ENCODE peak calls at places on chromosomes 1 and 21, in eight cellular contexts. One of them, this sample, is unnamed.
A peak's percentile ranks its signal among the peaks of the same experiment; 100 is the strongest.

GRCh38 chr1:38173157-38173831 is 126.7 kb upstream of the POU3F1 start:
- DNase-seq in fibroblast of lung: no peak
- DNase-seq in CD8-positive, alpha-beta memory T cell: no peak
- DNase-seq in stomach: no peak
- DNase-seq in iPS-NIHi11: no peak
- DNase-seq in midbrain: no peak
- DNase-seq in NCI-H1417: no peak
- DNase-seq in Caco-2: no peak
- DNase-seq in this sample: no peak

GRCh38 chr1:212118167-212118871 is 82.8 kb downstream of the DTL start:
- DNase-seq in midbrain: no peak
- DNase-seq in iPS-NIHi11: no peak
- DNase-seq in Caco-2: no peak
- DNase-seq in fibroblast of lung: no peak
- DNase-seq in CD8-positive, alpha-beta memory T cell: no peak
- DNase-seq in NCI-H1417: no peak
- DNase-seq in stomach: peak; percentile 55
- DNase-seq in this sample: no peak

GRCh38 chr1:3740038-3740437 is 12.2 kb upstream of the CCDC27 start:
- DNase-seq in fibroblast of lung: no peak
- DNase-seq in midbrain: no peak
- DNase-seq in CD8-positive, alpha-beta memory T cell: no peak
- DNase-seq in Caco-2: no peak
- DNase-seq in stomach: no peak
- DNase-seq in iPS-NIHi11: no peak
- DNase-seq in NCI-H1417: no peak
- DNase-seq in this sample: no peak

GRCh38 chr1:14977338-14977931 is 176.1 kb upstream of the TMEM51 start:
- DNase-seq in fibroblast of lung: no peak
- DNase-seq in stomach: no peak
- DNase-seq in CD8-positive, alpha-beta memory T cell: no peak
- DNase-seq in iPS-NIHi11: peak; percentile 52
- DNase-seq in NCI-H1417: no peak
- DNase-seq in Caco-2: no peak
- DNase-seq in midbrain: no peak
- DNase-seq in this sample: no peak

GRCh38 chr1:221741364-221741970 is 422 bp downstream of the DUSP10 start:
- DNase-seq in iPS-NIHi11: peak; percentile 21
- DNase-seq in CD8-positive, alpha-beta memory T cell: peak; percentile 24
- DNase-seq in Caco-2: no peak
- DNase-seq in stomach: no peak
- DNase-seq in NCI-H1417: no peak
- DNase-seq in fibroblast of lung: no peak
- DNase-seq in midbrain: peak; percentile 73
- DNase-seq in this sample: no peak

GRCh38 chr1:21647431-21648373 is 21.5 kb downstream of the RAP1GAP start:
- DNase-seq in fibroblast of lung: peak; percentile 55
- DNase-seq in CD8-positive, alpha-beta memory T cell: no peak
- DNase-seq in NCI-H1417: no peak
- DNase-seq in Caco-2: peak; percentile 74
- DNase-seq in stomach: no peak
- DNase-seq in iPS-NIHi11: peak; percentile 89
- DNase-seq in midbrain: no peak
- DNase-seq in this sample: no peak

GRCh38 chr1:45009956-45010854 is 919 bp downstream of the HECTD3 start:
- DNase-seq in fibroblast of lung: no peak
- DNase-seq in stomach: peak; percentile 70
- DNase-seq in Caco-2: no peak
- DNase-seq in CD8-positive, alpha-beta memory T cell: peak; percentile 15
- DNase-seq in NCI-H1417: peak; percentile 26
- DNase-seq in iPS-NIHi11: peak; percentile 62
- DNase-seq in midbrain: no peak
- DNase-seq in this sample: peak; percentile 21

GRCh38 chr21:21559285-21560045 is 561.3 kb downstream of the NCAM2 start:
- DNase-seq in iPS-NIHi11: no peak
- DNase-seq in CD8-positive, alpha-beta memory T cell: no peak
- DNase-seq in midbrain: no peak
- DNase-seq in stomach: no peak
- DNase-seq in Caco-2: no peak
- DNase-seq in fibroblast of lung: peak; percentile 11
- DNase-seq in NCI-H1417: no peak
- DNase-seq in this sample: no peak